ENCODE peak calls at places on chromosomes 2 and 18, in four cellular contexts. M, Y, N and K are unnamed samples.

GRCh38 chr2:36797324-36798070 is 101.0 kb downstream of the VIT start:
- DNase-seq in Y (no peak), N (no peak), M (no peak), K (no peak)

GRCh38 chr18:1294229-1294628 is 389.6 kb downstream of the ADCYAP1 start:
- DNase-seq in M (no peak), Y (peak), N (no peak), K (no peak)

GRCh38 chr2:2843969-2844548 is 513.0 kb upstream of the MYT1L start:
- DNase-seq in M (peak), Y (no peak), N (peak), K (peak)

GRCh38 chr2:208718828-208719227 is 312.2 kb downstream of the PTH2R start:
- DNase-seq in N (no peak), Y (no peak), M (no peak), K (peak)

GRCh38 chr18:47172476-47172875 is 3.7 kb downstream of the IER3IP1 start:
- DNase-seq in M (no peak), N (no peak), Y (no peak), K (no peak)

GRCh38 chr2:99698896-99699295 is 209.1 kb upstream of the REV1 start:
- DNase-seq in N (no peak), Y (no peak), M (no peak), K (no peak)

GRCh38 chr2:177857538-177857937 is 215.0 kb downstream of the PDE11A start:
- DNase-seq in Y (no peak), N (no peak), M (no peak), K (no peak)

GRCh38 chr2:150571121-150571520 is 83.7 kb upstream of the RND3 start:
- DNase-seq in Y (no peak), M (no peak), N (no peak), K (no peak)

GRCh38 chr2:20015482-20016083 is 3.1 kb upstream of the MATN3 start:
- DNase-seq in Y (no peak), N (peak), M (peak), K (peak)

GRCh38 chr2:102764083-102764482 is 2.3 kb downstream of the TMEM182 start:
- DNase-seq in Y (no peak), N (no peak), M (no peak), K (no peak)

GRCh38 chr2:103823847-103824246 is 1030.1 kb upstream of the POU3F3 start:
- DNase-seq in Y (no peak), N (no peak), M (no peak), K (peak)

GRCh38 chr2:45786831-45787357 is 135.4 kb downstream of the PRKCE start:
- DNase-seq in M (no peak), Y (no peak), N (no peak), K (no peak)

GRCh38 chr2:20562540-20563225 is 88.2 kb downstream of the HS1BP3 start:
- DNase-seq in Y (no peak), M (peak), N (no peak), K (no peak)

GRCh38 chr2:238487652-238488346 is 61.1 kb downstream of the ASB1 start:
- DNase-seq in M (no peak), Y (no peak), N (no peak), K (no peak)

GRCh38 chr2:217789003-217789735 is 213.6 kb downstream of the TNS1 start:
- DNase-seq in Y (peak), M (peak), N (peak), K (peak)

GRCh38 chr2:218618102-218618860 is 10.6 kb downstream of the PLCD4 start:
- DNase-seq in M (no peak), N (no peak), Y (no peak), K (no peak)

GRCh38 chr2:3110555-3110954 is 267.1 kb downstream of the EIPR1 start:
- DNase-seq in N (no peak), M (no peak), Y (no peak), K (no peak)

GRCh38 chr2:55887906-55888625 is 35.5 kb downstream of the EFEMP1 start:
- DNase-seq in M (no peak), N (no peak), Y (no peak), K (no peak)

GRCh38 chr2:182866461-182867369 is at the start of gene FRZB:
- DNase-seq in Y (peak), M (peak), N (no peak), K (peak)
- H3K4me3 ChIP-seq in Y (no peak), M (peak), N (peak), K (peak)

GRCh38 chr2:227706859-227707258 is 11.0 kb downstream of the SLC19A3 start:
- DNase-seq in M (no peak), Y (no peak), N (no peak), K (peak)

GRCh38 chr2:227701556-227701955 is 16.3 kb downstream of the SLC19A3 start:
- DNase-seq in Y (no peak), M (no peak), N (no peak), K (peak)

GRCh38 chr2:227707390-227707789 is 10.4 kb downstream of the SLC19A3 start:
- DNase-seq in M (no peak), Y (no peak), N (no peak), K (no peak)

GRCh38 chr2:227703280-227703732 is 14.5 kb downstream of the SLC19A3 start:
- DNase-seq in M (no peak), Y (peak), N (no peak), K (peak)

DNA sequence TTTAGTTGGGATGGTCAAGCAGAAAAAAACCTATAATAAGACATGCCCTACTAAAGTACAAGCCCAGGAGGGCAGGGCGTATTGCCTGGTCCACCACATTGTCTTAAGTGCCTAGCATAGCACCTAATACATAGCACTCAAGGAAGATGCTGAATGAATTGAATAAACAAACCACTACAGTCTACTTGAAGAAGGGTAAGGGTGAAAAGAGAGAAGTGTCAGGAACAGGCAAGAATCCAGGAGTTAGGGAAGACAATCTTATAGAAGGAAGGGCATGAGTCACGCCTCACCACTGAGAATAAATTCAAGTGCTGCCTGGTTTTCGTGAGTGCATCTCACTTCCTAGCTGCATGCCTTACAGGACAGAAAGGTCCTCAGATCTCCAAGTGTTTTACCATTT is 13.9 kb downstream of the SLC19A3 start:
- DNase-seq in Y (no peak), M (no peak), N (no peak), K (no peak)
- H3K4me3 ChIP-seq in Y (no peak), M (no peak), N (no peak), K (no peak)

GRCh38 chr18:65791753-65792152 is 40.9 kb downstream of the CDH7 start:
- DNase-seq in M (no peak), N (no peak), Y (no peak), K (no peak)
- H3K4me3 ChIP-seq in M (no peak), N (no peak), Y (no peak), K (no peak)

GRCh38 chr18:34491719-34492118 is 218.4 kb upstream of the DTNA start:
- DNase-seq in N (no peak), M (no peak), Y (no peak), K (no peak)

GRCh38 chr18:34492652-34493051 is 217.4 kb upstream of the DTNA start:
- DNase-seq in N (no peak), Y (no peak), M (peak), K (no peak)

GRCh38 chr18:34493566-34494358 is 216.3 kb upstream of the DTNA start:
- DNase-seq in Y (peak), M (peak), N (peak), K (no peak)

GRCh38 chr18:34494359-34494696 is 215.8 kb upstream of the DTNA start:
- DNase-seq in N (no peak), M (no peak), Y (peak), K (no peak)

GRCh38 chr18:34493099-34493544 is 217.0 kb upstream of the DTNA start:
- DNase-seq in N (peak), M (peak), Y (peak), K (peak)
- H3K4me3 ChIP-seq in N (peak), M (peak), Y (peak), K (peak)

GRCh38 chr18:31516432-31516831 is 18.5 kb downstream of the DSG2 start:
- DNase-seq in Y (no peak), M (no peak), N (no peak), K (no peak)
- H3K4me3 ChIP-seq in Y (no peak), M (no peak), N (no peak), K (no peak)

GRCh38 chr2:134259571-134259970 is 5.7 kb downstream of the MGAT5 start:
- DNase-seq in Y (no peak), M (no peak), N (no peak), K (no peak)

GRCh38 chr2:134258684-134259408 is 5.0 kb downstream of the MGAT5 start:
- DNase-seq in N (peak), Y (no peak), M (no peak), K (peak)

GRCh38 chr2:134260726-134261125 is 6.9 kb downstream of the MGAT5 start:
- DNase-seq in M (no peak), Y (no peak), N (no peak), K (no peak)

GRCh38 chr2:134262666-134263065 is 8.8 kb downstream of the MGAT5 start:
- DNase-seq in N (peak), Y (no peak), M (no peak), K (peak)

GRCh38 chr2:134261398-134262131 is 7.7 kb downstream of the MGAT5 start:
- DNase-seq in Y (no peak), N (peak), M (peak), K (no peak)
- H3K4me3 ChIP-seq in Y (no peak), N (no peak), M (no peak), K (no peak)

GRCh38 chr18:74630804-74631203 is 33.1 kb downstream of the ZNF407 start:
- DNase-seq in Y (no peak), N (no peak), M (no peak), K (no peak)
- H3K4me3 ChIP-seq in Y (no peak), N (no peak), M (no peak), K (no peak)

DNA sequence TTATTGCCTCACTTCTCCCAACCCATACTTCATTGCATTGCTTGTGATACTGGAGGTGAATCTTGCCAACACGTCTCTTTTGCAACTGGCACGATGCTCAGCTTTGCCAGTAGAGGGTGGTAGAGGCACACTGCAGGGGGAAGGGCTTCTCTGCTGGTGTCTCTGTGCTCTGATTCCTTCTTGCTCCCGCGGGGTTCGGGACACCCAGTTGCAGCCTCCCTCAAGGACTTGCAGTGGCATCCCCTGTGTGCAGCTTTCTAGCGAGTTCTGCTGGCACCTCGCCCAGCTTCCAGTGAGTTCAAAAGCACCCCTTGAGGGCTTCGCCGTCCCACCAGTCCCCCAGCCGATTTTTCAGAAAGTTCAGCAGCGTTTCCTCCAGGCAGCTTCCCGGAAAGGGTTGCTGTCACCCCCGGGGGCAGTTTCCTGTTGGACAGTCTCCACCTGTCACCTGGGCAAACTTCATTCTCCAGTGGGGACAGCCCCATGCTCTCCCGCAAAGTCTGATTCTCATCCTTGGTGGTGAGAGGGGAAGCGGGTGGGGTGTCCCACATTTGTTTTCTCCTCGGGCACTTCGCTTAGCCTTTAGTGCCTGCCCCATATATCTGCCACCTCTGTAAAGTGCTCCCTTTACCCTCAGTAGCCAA is 35.4 kb upstream of the EN1 start:
- DNase-seq in M (peak), Y (peak), N (peak), K (peak)
- H3K4me3 ChIP-seq in M (no peak), Y (no peak), N (no peak), K (no peak)